ENCODE peak calls at places on chromosomes 4 and X, in five cellular contexts. T is fibroblast of lung, Q is IMR-90, P is spleen, V is ascending aorta. K is an unnamed sample. For H3K9me3 and H3K27me3, the result is how much of the 10 kb centered on the place peaks cover.

GRCh38 chrX:275476-275966 is 5.7 kb upstream of the PLCXD1 start:
- DNase-seq in T (no peak), Q (no peak), P (peak), V (no peak), K (no peak)

GRCh38 chr4:28229092-28229491 is 1368.5 kb downstream of the STIM2 start:
- DNase-seq in T (peak), Q (peak), P (no peak), V (no peak), K (no peak)

GRCh38 chr4:44493924-44494323 is 45.3 kb upstream of the KCTD8 start:
- DNase-seq in T (no peak), Q (no peak), P (no peak), V (no peak), K (no peak)

GRCh38 chr4:38281416-38282071 is 321.3 kb downstream of the PTTG2 start:
- DNase-seq in T (peak), Q (peak), P (no peak), V (no peak), K (no peak)

GRCh38 chr4:8772499-8773123 is 99.0 kb downstream of the HMX1 start:
- DNase-seq in T (no peak), Q (no peak), P (peak), V (no peak), K (no peak)

GRCh38 chrX:75155454-75155829 is 641 bp downstream of the ABCB7 start:
- DNase-seq in T (peak), Q (peak), P (no peak), V (no peak), K (no peak)

GRCh38 chrX:96684339-96685204 is at the start of gene DIAPH2:
- DNase-seq in T (peak), Q (peak), P (peak), V (peak), K (peak)

GRCh38 chr4:141899541-141899940 is 263.2 kb downstream of the IL15 start:
- DNase-seq in T (no peak), Q (no peak), P (no peak), V (no peak), K (no peak)

GRCh38 chrX:2767631-2768455 is 16.0 kb downstream of the XG start:
- DNase-seq in T (no peak), Q (peak), P (no peak), V (peak), K (no peak)

GRCh38 chrX:44874481-44875184 is 1.6 kb downstream of the KDM6A start:
- DNase-seq in T (peak), Q (peak), P (no peak), V (no peak), K (no peak)

GRCh38 chrX:153370293-153371055 is 30.7 kb downstream of the PNMA6E start:
- DNase-seq in T (peak), Q (peak), P (no peak), V (no peak), K (no peak)

GRCh38 chrX:102658551-102658950 is 7.3 kb downstream of the GPRASP1 start:
- DNase-seq in T (peak), Q (no peak), P (no peak), V (no peak), K (no peak)

GRCh38 chr4:85798011-85798770 is 323.2 kb downstream of the ARHGAP24 start:
- DNase-seq in T (no peak), Q (no peak), P (no peak), V (no peak), K (no peak)

GRCh38 chrX:54633641-54634040 is 103.6 kb downstream of the GNL3L start:
- DNase-seq in T (no peak), Q (peak), P (no peak), V (no peak), K (no peak)

GRCh38 chrX:39905475-39905889 is 192.3 kb downstream of the BCOR start:
- DNase-seq in T (peak), Q (peak), P (no peak), V (no peak), K (no peak)

GRCh38 chrX:41779941-41780340 is 56.0 kb downstream of the GPR82 start:
- DNase-seq in T (no peak), Q (no peak), P (no peak), V (no peak), K (no peak)

GRCh38 chr4:80215449-80216052 is 18.2 kb downstream of the PRDM8 start:
- DNase-seq in T (peak), Q (peak), P (no peak), V (no peak), K (no peak)

GRCh38 chrX:110847334-110847733 is 51.7 kb upstream of the CHRDL1 start:
- DNase-seq in T (peak), Q (peak), P (no peak), V (no peak), K (no peak)

GRCh38 chr4:149961876-149962597 is 116.2 kb upstream of the DCLK2 start:
- DNase-seq in T (peak), Q (peak), P (no peak), V (no peak), K (no peak)

GRCh38 chr4:168496834-168497233 is at the start of gene PALLD:
- DNase-seq in T (peak), Q (peak), P (no peak), V (no peak), K (no peak)

GRCh38 chrX:21487832-21488231 is 113.6 kb downstream of the CNKSR2 start:
- DNase-seq in T (no peak), Q (peak), P (no peak), V (no peak), K (no peak)

GRCh38 chr4:2248044-2248780 is 6.3 kb upstream of the HAUS3 start:
- DNase-seq in T (no peak), Q (no peak), P (peak), V (peak), K (no peak)

GRCh38 chr4:147361726-147362125 is 119.2 kb upstream of the EDNRA start:
- DNase-seq in T (peak), Q (peak), P (no peak), V (peak), K (no peak)

GRCh38 chr4:85956296-85956955 is 403.4 kb downstream of the MAPK10 start:
- DNase-seq in T (no peak), Q (no peak), P (no peak), V (no peak), K (no peak)

DNA sequence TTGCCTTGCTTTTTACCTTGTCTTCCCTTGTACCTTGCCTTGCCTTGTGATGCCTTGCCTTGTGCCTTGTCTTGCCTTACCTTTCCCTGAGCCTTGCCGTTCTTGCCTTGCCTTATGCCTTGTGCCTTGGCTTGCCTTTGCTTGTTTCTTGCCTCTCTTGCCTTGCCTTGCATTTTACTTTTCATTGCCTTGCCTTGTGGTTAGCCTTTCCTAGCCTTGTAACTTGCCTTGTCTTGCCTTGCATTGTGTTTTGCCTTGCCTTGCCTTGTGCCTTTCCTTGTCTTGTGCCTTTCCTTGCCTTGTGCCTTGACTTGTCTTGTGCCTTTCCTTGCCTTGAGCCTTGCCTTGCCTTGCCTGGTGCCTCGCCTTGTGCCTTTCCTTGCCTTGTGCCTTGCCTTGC is 84.6 kb downstream of the TAB3 start:
- DNase-seq in T (no peak), Q (no peak), P (no peak), V (no peak), K (no peak)
- H3K9me3 ChIP-seq in T (under half), Q (under half), P (under half), V (under half), K (under half)

GRCh38 chr4:181176306-181176705 is 1066.9 kb upstream of the TENM3 start:
- DNase-seq in T (no peak), Q (peak), P (no peak), V (no peak), K (no peak)

GRCh38 chr4:181181331-181181730 is 1061.9 kb upstream of the TENM3 start:
- DNase-seq in T (no peak), Q (no peak), P (no peak), V (no peak), K (no peak)
- TF ChIP-seq CTCF in T (no peak), Q (no peak), P (no peak), V (no peak), K (no peak)

GRCh38 chrX:137550561-137551305 is 15.2 kb upstream of the ZIC3 start:
- DNase-seq in T (no peak), Q (no peak), P (no peak), V (no peak), K (no peak)
- H3K27me3 ChIP-seq in T (under half), Q (under half), P (half or more), V (under half), K (half or more)

DNA sequence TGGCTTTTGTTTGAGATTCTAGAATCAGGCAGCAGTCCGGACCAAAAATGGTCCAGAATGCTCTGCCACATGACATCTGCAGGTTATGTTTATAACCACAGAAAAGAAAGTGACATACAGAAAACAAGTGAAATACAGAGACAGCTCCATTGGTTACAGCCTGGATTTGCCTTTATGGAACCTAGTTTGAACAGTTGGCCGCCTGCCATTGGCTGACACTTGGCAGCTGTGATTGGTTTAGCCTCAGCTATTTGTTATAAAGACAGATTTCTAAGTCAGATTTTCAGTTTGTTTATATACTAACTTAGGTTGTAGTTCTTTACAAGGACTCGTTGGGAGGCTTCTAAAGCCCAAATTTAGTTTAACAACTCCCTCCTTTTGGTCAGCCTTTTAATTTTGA is 40.8 kb upstream of the IL9R start:
- DNase-seq in T (no peak), Q (no peak), P (no peak), V (no peak), K (no peak)
- H3K9me3 ChIP-seq in T (under half), Q (under half), P (under half), V (under half), K (under half)